ENCODE peak calls at places on chromosome 17, in five cellular contexts. K is CD8-positive, alpha-beta T cell; S is tibial nerve; H is skeletal muscle cell; E is cardiac muscle cell. P is an unnamed sample.

GRCh38 chr17:82859431-82860403 is 19.9 kb upstream of the ZNF750 start:
- DNase-seq in S (no peak), K (no peak), E (peak), H (peak), P (no peak)

GRCh38 chr17:43020789-43021738 is 1.1 kb downstream of the VAT1 start:
- DNase-seq in S (peak), K (no peak), H (no peak), E (peak), P (peak)

GRCh38 chr17:15291674-15292361 is 26.7 kb upstream of the PMP22 start:
- DNase-seq in H (no peak), K (no peak), S (no peak), E (peak), P (peak)

GRCh38 chr17:61289408-61290385 is 109.9 kb upstream of the TBX2 start:
- DNase-seq in K (no peak), E (peak), S (no peak), H (no peak), P (no peak)

GRCh38 chr17:51617876-51618455 is 357.6 kb downstream of the UTP18 start:
- DNase-seq in K (no peak), H (no peak), E (no peak), S (no peak), P (no peak)

GRCh38 chr17:42459983-42460300 is 1.3 kb downstream of the ATP6V0A1 start:
- DNase-seq in S (no peak), H (no peak), K (no peak), E (peak), P (no peak)

GRCh38 chr17:65283704-65284103 is 146.5 kb downstream of the RGS9 start:
- DNase-seq in E (no peak), K (no peak), H (peak), S (no peak), P (no peak)

GRCh38 chr17:28993645-28994426 is 12.0 kb downstream of the SEZ6 start:
- DNase-seq in S (no peak), E (no peak), K (no peak), H (no peak), P (no peak)

GRCh38 chr17:50192116-50192872 is 9.1 kb downstream of the COL1A1 start:
- DNase-seq in H (no peak), E (no peak), S (no peak), K (no peak), P (no peak)

GRCh38 chr17:50191070-50192045 is 10.1 kb downstream of the COL1A1 start:
- DNase-seq in H (no peak), E (no peak), S (no peak), K (no peak), P (no peak)

GRCh38 chr17:50190278-50191069 is 11.0 kb downstream of the COL1A1 start:
- DNase-seq in S (no peak), E (no peak), H (no peak), K (no peak), P (no peak)

GRCh38 chr17:50194441-50195195 is 6.8 kb downstream of the COL1A1 start:
- DNase-seq in S (no peak), H (no peak), K (no peak), E (no peak), P (no peak)

DNA sequence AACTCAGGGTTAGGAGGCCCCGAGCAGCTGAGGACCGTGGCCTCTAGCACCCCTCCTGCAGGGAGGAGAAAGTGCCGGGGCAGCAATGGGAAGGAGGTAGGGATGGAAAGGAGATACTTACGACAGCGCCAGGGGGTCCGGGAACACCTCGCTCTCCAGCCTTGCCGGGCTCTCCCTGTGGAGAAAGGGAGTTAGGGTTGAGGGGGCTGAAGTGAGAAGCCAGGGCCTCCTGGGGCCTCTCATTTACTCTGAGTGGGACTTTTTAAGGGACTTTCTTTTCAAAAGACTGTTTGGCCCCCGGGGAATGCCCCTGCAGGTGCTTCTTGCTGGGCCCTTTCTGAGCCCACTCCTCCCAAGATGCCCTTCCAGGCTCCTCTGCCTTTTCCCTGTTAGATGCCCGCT is 8.6 kb downstream of the COL1A1 start:
- DNase-seq in S (no peak), H (no peak), E (no peak), K (no peak), P (no peak)
- H3K4me3 ChIP-seq in S (no peak), H (no peak), E (no peak), K (no peak), P (no peak)

DNA sequence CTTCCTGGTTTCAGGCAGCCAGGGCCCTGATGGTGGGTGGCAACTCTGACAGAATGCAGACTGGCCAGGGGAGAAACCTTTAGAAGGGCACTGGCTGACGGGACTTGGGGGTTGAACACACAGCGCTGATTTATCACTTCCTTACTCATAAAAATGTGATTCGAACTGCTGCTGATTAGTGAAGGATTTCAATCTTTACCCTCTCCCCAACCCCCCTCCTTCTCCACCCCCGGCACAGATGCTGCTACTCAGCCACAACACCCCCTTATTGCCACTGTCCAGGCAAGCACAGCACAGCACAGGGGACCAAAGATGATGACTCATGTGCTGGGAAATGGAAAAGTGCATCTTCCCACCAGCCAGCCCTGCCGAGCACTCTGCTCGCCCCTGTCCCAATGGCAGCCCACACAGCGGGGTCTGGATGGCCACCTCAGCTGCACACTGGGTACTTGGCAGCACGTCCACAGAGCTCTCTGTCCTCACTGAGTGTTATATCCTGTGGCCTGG is 70.1 kb downstream of the SMG6 start:
- DNase-seq in H (peak), S (no peak), E (no peak), K (no peak), P (no peak)
- H3K4me3 ChIP-seq in H (no peak), S (no peak), E (no peak), K (no peak), P (no peak)

DNA sequence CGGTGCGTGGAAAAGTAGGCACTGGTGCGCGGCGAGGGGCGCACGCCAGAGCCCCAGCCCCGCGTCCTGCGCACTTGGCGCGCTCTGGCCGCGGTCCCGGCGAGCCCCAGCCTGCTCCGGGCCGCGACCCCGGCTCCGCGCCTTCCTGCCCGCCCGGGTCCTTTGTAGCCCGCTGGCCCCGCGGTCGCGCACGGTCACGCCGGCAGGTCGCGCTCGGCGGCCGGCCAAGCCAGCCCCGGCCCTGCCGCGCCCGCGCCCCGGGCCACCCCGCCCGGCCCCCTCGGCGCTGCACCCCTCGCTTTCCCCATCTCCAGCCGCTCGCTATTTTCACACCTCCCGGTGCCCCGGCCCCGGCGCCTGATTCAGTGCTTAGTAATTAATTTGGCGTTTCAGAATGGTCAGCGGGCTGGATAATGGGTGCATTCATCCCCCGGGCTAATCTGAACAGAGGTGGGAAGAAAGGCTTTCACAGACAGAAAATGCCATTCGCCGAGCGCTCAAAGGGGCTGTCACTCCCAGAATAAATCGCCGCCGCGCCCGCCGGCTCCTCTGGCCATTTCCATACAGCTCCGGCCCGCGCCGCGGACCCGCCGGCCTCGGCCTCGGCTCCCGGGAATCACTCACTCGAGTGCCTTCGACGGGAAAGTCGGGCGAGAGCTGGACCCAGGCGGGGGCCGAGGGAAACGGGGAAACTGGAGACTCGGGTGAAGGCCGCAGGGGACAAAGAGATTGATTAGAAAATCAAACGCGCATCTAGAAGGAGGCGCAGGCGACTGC is 17.8 kb upstream of the NTN1 start:
- DNase-seq in S (no peak), K (no peak), H (no peak), E (no peak), P (no peak)
- H3K4me3 ChIP-seq in S (peak), K (peak), H (peak), E (peak), P (no peak)

GRCh38 chr17:74761931-74762330 is 13.5 kb downstream of the NHERF1 start:
- DNase-seq in K (no peak), S (no peak), E (no peak), H (no peak), P (no peak)

GRCh38 chr17:74766413-74766812 is 9.7 kb downstream of the NAT9 start:
- DNase-seq in K (no peak), S (no peak), E (no peak), H (no peak), P (no peak)

GRCh38 chr17:74761419-74761818 is 13.0 kb downstream of the NHERF1 start:
- DNase-seq in S (no peak), H (no peak), K (no peak), E (no peak), P (no peak)

GRCh38 chr17:74760404-74761105 is 12.1 kb downstream of the NHERF1 start:
- DNase-seq in H (no peak), S (no peak), K (no peak), E (peak), P (no peak)

DNA sequence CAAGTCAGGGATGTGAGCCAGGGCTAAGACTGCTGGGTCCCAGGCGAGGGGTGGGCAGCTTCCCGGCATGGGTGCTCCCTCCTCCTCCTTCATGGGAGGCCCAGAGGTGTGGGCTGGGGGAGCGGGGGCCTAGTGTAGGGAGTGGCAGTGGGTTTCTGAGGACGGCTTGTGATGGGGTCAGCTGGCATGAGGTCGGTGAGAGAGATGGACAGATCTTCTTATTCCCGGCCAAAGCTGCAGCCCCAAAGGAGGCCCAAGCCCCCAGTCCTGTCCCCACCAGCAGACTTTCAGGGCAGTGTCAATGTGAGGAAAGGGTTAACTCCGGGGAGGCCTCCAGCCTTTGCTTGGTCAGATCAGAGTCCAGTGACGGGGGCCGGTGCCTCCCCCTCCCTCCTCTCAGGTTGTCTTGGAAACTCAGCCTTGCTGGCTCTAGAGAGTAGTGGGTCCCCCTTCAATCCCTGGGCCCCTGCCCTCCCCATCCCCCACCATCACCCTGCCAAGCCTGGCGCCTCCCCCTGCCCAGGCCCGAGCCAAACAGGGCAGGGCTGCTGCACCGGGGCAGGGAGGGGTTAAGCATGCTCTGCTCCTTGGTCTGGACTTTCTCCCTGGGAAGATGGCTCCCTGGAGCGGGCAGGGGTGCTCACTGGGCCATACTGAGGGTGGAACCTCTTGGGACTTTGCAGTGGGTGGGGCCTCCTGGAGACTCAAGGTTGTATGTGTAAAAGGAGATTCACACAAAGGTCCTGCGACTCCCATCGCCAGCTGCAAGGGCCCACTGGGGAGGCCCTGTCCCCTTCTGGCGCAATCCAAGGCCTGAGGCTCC is 12.4 kb downstream of the NAT9 start:
- DNase-seq in H (no peak), S (no peak), E (peak), K (no peak), P (no peak)
- H3K4me3 ChIP-seq in H (no peak), S (no peak), E (no peak), K (no peak), P (no peak)

GRCh38 chr17:79810138-79811027 is 13.5 kb upstream of the CBX8 start:
- DNase-seq in K (peak), H (peak), S (no peak), E (peak), P (no peak)
- H3K4me3 ChIP-seq in K (no peak), H (peak), S (no peak), E (peak), P (no peak)

GRCh38 chr17:81429353-81429774 is 34.1 kb downstream of the BAHCC1 start:
- DNase-seq in E (no peak), K (no peak), H (no peak), S (peak), P (peak)

GRCh38 chr17:81428945-81429344 is 33.7 kb downstream of the BAHCC1 start:
- DNase-seq in E (no peak), H (no peak), S (no peak), K (no peak), P (no peak)

GRCh38 chr17:81428121-81428515 is 32.9 kb downstream of the BAHCC1 start:
- DNase-seq in K (no peak), H (no peak), E (no peak), S (no peak), P (no peak)

GRCh38 chr17:81428521-81428920 is 33.3 kb downstream of the BAHCC1 start:
- DNase-seq in K (no peak), S (no peak), H (no peak), E (no peak), P (no peak)

DNA sequence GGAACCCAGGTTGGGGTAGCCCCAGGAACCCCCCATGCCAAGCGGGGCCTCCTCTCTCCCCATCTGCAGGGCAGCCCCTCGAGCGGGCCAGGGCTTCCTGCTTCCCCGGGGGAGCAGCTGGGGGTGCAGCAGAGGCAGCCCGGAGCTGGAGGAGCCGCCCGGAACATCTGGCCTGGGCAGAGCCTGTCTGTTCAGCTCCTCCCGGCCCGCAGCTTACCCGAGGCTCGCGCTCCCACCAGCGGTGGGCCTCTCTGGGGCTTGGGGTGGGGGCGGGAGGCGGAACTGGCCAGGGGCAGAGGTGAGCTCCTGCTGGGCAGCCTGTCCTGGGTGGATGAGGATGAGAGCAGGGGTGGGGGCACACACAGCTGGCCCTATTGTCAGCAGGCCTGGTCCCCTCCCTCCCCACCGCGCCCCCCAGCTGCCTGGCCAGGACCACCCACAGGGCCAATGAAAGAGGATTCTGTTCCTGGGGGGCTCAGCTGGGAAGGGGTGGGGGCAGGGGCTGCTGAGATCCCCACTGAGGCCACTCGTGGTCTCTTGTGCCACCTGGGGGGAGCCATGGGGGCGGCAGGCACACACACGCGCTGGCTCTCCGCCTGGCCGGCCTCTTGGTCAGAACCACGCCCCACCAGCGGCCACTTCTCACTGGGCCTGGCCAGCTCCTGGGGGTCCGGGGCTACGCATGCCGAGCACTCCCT is 34.7 kb downstream of the BAHCC1 start:
- DNase-seq in E (no peak), K (no peak), H (no peak), S (no peak), P (no peak)
- H3K4me3 ChIP-seq in E (no peak), K (no peak), H (no peak), S (no peak), P (no peak)

DNA sequence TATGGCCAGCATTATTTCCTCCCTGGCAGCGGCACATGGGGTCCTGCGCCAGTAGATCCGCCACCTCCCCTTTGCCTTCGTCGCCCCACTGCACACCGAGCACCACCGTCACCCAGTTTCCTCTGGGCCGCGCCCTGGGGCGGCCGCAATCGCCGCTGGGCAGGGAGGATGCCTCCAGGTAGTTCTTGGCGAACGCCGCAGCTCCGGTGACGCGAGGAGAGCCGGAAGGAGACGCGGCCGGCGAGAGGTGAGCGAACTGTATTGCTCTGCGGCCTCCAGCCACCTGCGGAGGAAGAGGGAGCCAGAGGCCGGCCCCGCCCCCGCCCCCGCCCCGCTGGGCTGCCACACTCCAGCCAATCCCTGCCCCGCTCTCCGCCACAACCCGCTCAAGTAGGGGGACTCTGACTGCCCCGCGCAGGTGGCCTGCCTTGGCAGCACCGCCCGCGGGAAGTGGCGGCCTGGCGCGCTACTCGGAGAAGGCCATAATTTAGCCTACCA is 11.8 kb upstream of the SLFN13 start:
- DNase-seq in K (peak), E (peak), H (no peak), S (no peak), P (peak)
- H3K4me3 ChIP-seq in K (peak), E (peak), H (no peak), S (no peak), P (peak)

DNA sequence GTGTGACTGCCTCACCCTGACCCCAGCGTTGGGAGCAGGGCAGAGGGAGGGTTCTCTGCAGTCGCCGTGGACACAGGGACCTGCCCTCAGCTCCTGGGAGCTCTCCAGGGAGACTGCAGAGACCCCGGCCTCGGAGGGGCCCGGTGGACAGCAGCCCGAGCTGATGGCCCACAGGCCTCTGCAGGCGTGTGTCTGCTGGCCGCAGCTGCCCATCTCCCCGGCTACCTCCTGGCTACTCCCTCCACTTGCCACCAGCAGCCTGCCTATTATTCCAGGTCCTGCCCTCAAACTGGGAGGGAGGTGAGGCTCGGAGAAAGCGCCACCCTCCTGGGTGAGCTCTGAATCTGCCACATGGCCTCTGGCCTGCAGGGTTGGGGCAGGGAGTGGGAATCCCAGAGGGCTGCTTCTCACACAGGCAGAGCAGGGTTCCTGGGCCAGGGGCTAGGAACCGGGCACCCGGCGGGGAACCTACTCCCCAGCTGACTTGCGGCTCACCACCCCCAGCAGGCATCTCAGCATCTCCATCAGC is 7.2 kb downstream of the SLC16A5 start:
- DNase-seq in S (no peak), E (no peak), K (no peak), H (no peak), P (no peak)
- H3K4me3 ChIP-seq in S (no peak), E (no peak), K (no peak), H (no peak), P (no peak)

P was measured in lung.